ENCODE peak calls at places on chromosomes 7 and 10, in ten cellular contexts. P is activated T-cell treated with anti-CD3 and anti-CD28 coated beads, Interleukin-2, amount 50 U/mL, for 72 hours; H is cardiac muscle cell; Q is LoVo; N is amniotic epithelial cell; V is NCI-H1436; K is uterus; D is foreskin fibroblast; A is stimulated activated CD4-positive, alpha-beta T cell treated with anti-CD3 and anti-CD28 coated beads, Interleukin-15, amount 100 ng/mL, for 1 hour; I is HepG2. R is an unnamed sample.

GRCh38 chr7:150458756-150459155 is 8.3 kb downstream of the GIMAP8 start:
- DNase-seq in P (no peak), H (no peak), Q (no peak), N (no peak), V (no peak), K (no peak), D (no peak), A (no peak), I (no peak), R (no peak)

GRCh38 chr10:30080161-30080560 is 20.8 kb upstream of the JCAD start:
- DNase-seq in P (no peak), H (no peak), Q (no peak), N (no peak), V (no peak), K (no peak), D (peak), A (no peak), I (no peak), R (no peak)

GRCh38 chr10:88289342-88289741 is 293.8 kb downstream of the RNLS start:
- DNase-seq in P (no peak), H (no peak), Q (no peak), N (no peak), V (no peak), K (no peak), D (peak), A (no peak), I (no peak), R (no peak)

GRCh38 chr10:18158698-18159342 is 18.6 kb downstream of the CACNB2 start:
- DNase-seq in P (no peak), H (no peak), Q (no peak), N (peak), V (no peak), K (no peak), D (peak), A (no peak), I (no peak), R (no peak)

GRCh38 chr7:42222891-42223290 is 14.1 kb downstream of the GLI3 start:
- DNase-seq in P (no peak), H (peak), Q (no peak), N (no peak), V (no peak), K (peak), D (no peak), A (no peak), I (no peak), R (no peak)

GRCh38 chr7:26183545-26184282 is 16.8 kb downstream of the HNRNPA2B1 start:
- DNase-seq in P (no peak), H (no peak), Q (no peak), N (no peak), V (no peak), K (no peak), D (peak), A (no peak), I (no peak), R (no peak)

GRCh38 chr7:24075426-24075810 is 208.6 kb upstream of the NPY start:
- DNase-seq in P (no peak), H (no peak), Q (peak), N (peak), V (no peak), K (no peak), D (no peak), A (no peak), I (no peak), R (no peak)

GRCh38 chr7:337567-337951 is 47.6 kb downstream of the FOXL3 start:
- DNase-seq in P (no peak), H (no peak), Q (no peak), N (no peak), V (no peak), K (no peak), D (no peak), A (no peak), I (no peak), R (no peak)

GRCh38 chr10:61163403-61163802 is 219.4 kb upstream of the RHOBTB1 start:
- DNase-seq in P (no peak), H (no peak), Q (no peak), N (no peak), V (no peak), K (no peak), D (no peak), A (no peak), I (no peak), R (no peak)

GRCh38 chr10:43068136-43068395 is 8.8 kb upstream of the RET start:
- DNase-seq in P (no peak), H (no peak), Q (no peak), N (no peak), V (no peak), K (no peak), D (no peak), A (no peak), I (no peak), R (no peak)

GRCh38 chr10:110016037-110016436 is 8.3 kb downstream of the ADD3 start:
- DNase-seq in P (no peak), H (peak), Q (no peak), N (peak), V (no peak), K (no peak), D (peak), A (no peak), I (peak), R (peak)

GRCh38 chr10:24479806-24480205 is 243.9 kb downstream of the ARHGAP21 start:
- DNase-seq in P (no peak), H (no peak), Q (no peak), N (no peak), V (no peak), K (no peak), D (no peak), A (no peak), I (no peak), R (no peak)

GRCh38 chr7:136405931-136406777 is 429.0 kb upstream of the MTPN start:
- DNase-seq in P (peak), H (peak), Q (peak), N (peak), V (peak), K (peak), D (peak), A (no peak), I (peak), R (peak)

GRCh38 chr7:1646957-1647891 is 22.9 kb upstream of the ELFN1 start:
- DNase-seq in P (no peak), H (no peak), Q (no peak), N (no peak), V (peak), K (no peak), D (no peak), A (no peak), I (no peak), R (no peak)

GRCh38 chr7:140940866-140941265 is 16.1 kb upstream of the BRAF start:
- DNase-seq in P (no peak), H (no peak), Q (no peak), N (no peak), V (no peak), K (no peak), D (no peak), A (no peak), I (no peak), R (no peak)

GRCh38 chr7:34087892-34088891 is 182.9 kb downstream of the BMPER start:
- DNase-seq in P (no peak), H (peak), Q (no peak), N (peak), V (peak), K (no peak), D (peak), A (no peak), I (peak), R (peak)

GRCh38 chr7:152176797-152177196 is 151.3 kb downstream of the GALNT11 start:
- DNase-seq in P (no peak), H (no peak), Q (no peak), N (no peak), V (no peak), K (no peak), D (no peak), A (no peak), I (no peak), R (no peak)

GRCh38 chr7:52147240-52147639 is 830.6 kb upstream of the COBL start:
- DNase-seq in P (no peak), H (peak), Q (peak), N (no peak), V (no peak), K (no peak), D (no peak), A (no peak), I (no peak), R (peak)

GRCh38 chr7:99027241-99027640 is 116.7 kb downstream of the SMURF1 start:
- DNase-seq in P (no peak), H (no peak), Q (no peak), N (no peak), V (no peak), K (no peak), D (no peak), A (no peak), I (no peak), R (no peak)

GRCh38 chr10:124565565-124566221 is 104.1 kb downstream of the LHPP start:
- DNase-seq in P (no peak), H (peak), Q (no peak), N (peak), V (peak), K (no peak), D (peak), A (no peak), I (peak), R (no peak)

GRCh38 chr7:47550788-47551470 is 31.0 kb downstream of the TNS3 start:
- DNase-seq in P (no peak), H (no peak), Q (no peak), N (no peak), V (no peak), K (no peak), D (no peak), A (no peak), I (no peak), R (no peak)

GRCh38 chr7:27102578-27103442 is at the start of gene HOXA2:
- DNase-seq in P (no peak), H (no peak), Q (no peak), N (no peak), V (no peak), K (no peak), D (no peak), A (no peak), I (no peak), R (no peak)

GRCh38 chr7:142516038-142516501 is 233.2 kb upstream of the PRSS1 start:
- DNase-seq in P (peak), H (peak), Q (peak), N (peak), V (peak), K (no peak), D (peak), A (no peak), I (peak), R (peak)

GRCh38 chr7:151689196-151689971 is 169.7 kb upstream of the RHEB start:
- DNase-seq in P (no peak), H (peak), Q (no peak), N (no peak), V (peak), K (no peak), D (no peak), A (no peak), I (no peak), R (no peak)

GRCh38 chr7:41143074-41143473 is 559.8 kb downstream of the INHBA start:
- DNase-seq in P (no peak), H (no peak), Q (no peak), N (no peak), V (no peak), K (no peak), D (no peak), A (no peak), I (no peak), R (no peak)

GRCh38 chr7:138961159-138961558 is 20.0 kb downstream of the KIAA1549 start:
- DNase-seq in P (no peak), H (no peak), Q (peak), N (no peak), V (no peak), K (peak), D (peak), A (no peak), I (no peak), R (no peak)

GRCh38 chr10:24642921-24643678 is 80.6 kb downstream of the ARHGAP21 start:
- DNase-seq in P (peak), H (peak), Q (peak), N (peak), V (peak), K (no peak), D (peak), A (no peak), I (peak), R (peak)

GRCh38 chr10:131444286-131444685 is 132.8 kb upstream of the TCERG1L start:
- DNase-seq in P (no peak), H (no peak), Q (no peak), N (no peak), V (no peak), K (no peak), D (no peak), A (no peak), I (no peak), R (no peak)

GRCh38 chr10:13496164-13496563 is 32.6 kb downstream of the BEND7 start:
- DNase-seq in P (no peak), H (no peak), Q (no peak), N (no peak), V (no peak), K (no peak), D (no peak), A (no peak), I (no peak), R (no peak)

GRCh38 chr10:122286872-122287271 is 15.8 kb downstream of the BTBD16 start:
- DNase-seq in P (no peak), H (no peak), Q (no peak), N (peak), V (no peak), K (no peak), D (peak), A (no peak), I (no peak), R (peak)

GRCh38 chr7:89023902-89024301 is 228.4 kb upstream of the TEX47 start:
- DNase-seq in P (no peak), H (no peak), Q (no peak), N (no peak), V (no peak), K (no peak), D (no peak), A (no peak), I (no peak), R (no peak)

GRCh38 chr7:35424869-35425495 is 171.1 kb upstream of the TBX20 start:
- DNase-seq in P (peak), H (peak), Q (peak), N (peak), V (peak), K (no peak), D (peak), A (no peak), I (peak), R (peak)

GRCh38 chr7:156935250-156935649 is 14.3 kb upstream of the NOM1 start:
- DNase-seq in P (no peak), H (no peak), Q (no peak), N (no peak), V (no peak), K (no peak), D (peak), A (no peak), I (no peak), R (no peak)